ENCODE peak calls at places on chromosomes 6 and 20, in seven cellular contexts. Q, E, F, Y, V, B and Z are unnamed samples.

GRCh38 chr20:50050660-50051308 is 62.2 kb downstream of the UBE2V1 start:
- DNase-seq in E (no peak), Y (no peak), F (no peak), V (no peak), Q (no peak), B (no peak), Z (no peak)

GRCh38 chr20:41141153-41141815 is 3.9 kb downstream of the PLCG1 start:
- DNase-seq in F (peak; percentile 72), Y (no peak), V (no peak), E (no peak), Q (peak; percentile 36), B (no peak), Z (peak; percentile 92)

GRCh38 chr6:168119539-168119938 is 40.5 kb upstream of the FRMD1 start:
- DNase-seq in Y (no peak), E (no peak), Q (no peak), V (no peak), F (no peak), B (no peak), Z (no peak)

GRCh38 chr6:119791746-119792145 is 442.2 kb upstream of the MAN1A1 start:
- DNase-seq in Q (no peak), Y (no peak), V (no peak), F (no peak), E (no peak), B (no peak), Z (peak; percentile 39)

GRCh38 chr6:136439514-136440186 is 110.6 kb downstream of the MAP7 start:
- DNase-seq in Y (no peak), E (no peak), Q (no peak), V (no peak), B (no peak), F (no peak), Z (no peak)

GRCh38 chr20:24465168-24465567 is 4.3 kb upstream of the SYNDIG1 start:
- DNase-seq in Q (no peak), F (no peak), B (no peak), E (peak; percentile 6), V (no peak), Y (no peak), Z (no peak)

GRCh38 chr6:40963019-40963418 is 76.0 kb downstream of the UNC5CL start:
- DNase-seq in F (no peak), Q (no peak), V (no peak), B (no peak), Y (no peak), E (no peak), Z (no peak)

GRCh38 chr6:52839124-52840055 is 1.2 kb downstream of the GSTA5 start:
- DNase-seq in V (peak; percentile 73), E (peak; percentile 82), Q (peak; percentile 83), F (peak; percentile 65), B (peak; percentile 52), Y (peak; percentile 74), Z (peak; percentile 70)

GRCh38 chr6:99602519-99603420 is 3.9 kb upstream of the PRDM13 start:
- DNase-seq in Q (no peak), Y (no peak), F (no peak), V (no peak), B (peak; percentile 8), E (peak; percentile 61), Z (no peak)

GRCh38 chr6:145962581-145962980 is 1.6 kb downstream of the SHPRH start:
- DNase-seq in Q (no peak), F (no peak), V (no peak), Y (no peak), E (no peak), B (no peak), Z (no peak)

GRCh38 chr6:119484598-119484997 is 135.0 kb upstream of the MAN1A1 start:
- DNase-seq in B (no peak), V (peak; percentile 44), Y (peak; percentile 18), Q (peak; percentile 81), F (peak; percentile 94), E (no peak), Z (peak; percentile 96)